ENCODE peak calls at places on chromosomes 16 and 17, in five cellular contexts. U is Peyer's patch, L is ascending aorta, I is brain microvascular endothelial cell, T is cardiac muscle cell. Z is an unnamed sample. For H3K36me3, the result is how much of the 10 kb centered on the place peaks cover.

GRCh38 chr16:1895068-1895467 is 23.1 kb upstream of the MEIOB start:
- DNase-seq in U (no peak), L (no peak), I (no peak), T (no peak), Z (no peak)

GRCh38 chr17:17693253-17693954 is 12.1 kb downstream of the RAI1 start:
- DNase-seq in U (no peak), L (no peak), I (no peak), T (peak), Z (peak)

GRCh38 chr17:42276359-42276608 is at the start of gene STAT5B:
- DNase-seq in U (peak), L (no peak), I (peak), T (no peak), Z (peak)

GRCh38 chr17:29240477-29240876 is 6.2 kb upstream of the CRYBA1 start:
- DNase-seq in U (no peak), L (no peak), I (no peak), T (no peak), Z (no peak)

GRCh38 chr16:72073831-72074230 is 10.8 kb downstream of the HPR start:
- DNase-seq in U (no peak), L (no peak), I (no peak), T (no peak), Z (no peak)

GRCh38 chr17:79919164-79919585 is 79.9 kb upstream of the CBX4 start:
- DNase-seq in U (no peak), L (peak), I (no peak), T (no peak), Z (no peak)

GRCh38 chr17:49210158-49211029 is at the start of the genes ABI3 and GNGT2:
- DNase-seq in U (peak), L (no peak), I (peak), T (no peak), Z (peak)

GRCh38 chr17:75836605-75837004 is 7.6 kb downstream of the UNC13D start:
- DNase-seq in U (no peak), L (no peak), I (no peak), T (no peak), Z (no peak)

DNA sequence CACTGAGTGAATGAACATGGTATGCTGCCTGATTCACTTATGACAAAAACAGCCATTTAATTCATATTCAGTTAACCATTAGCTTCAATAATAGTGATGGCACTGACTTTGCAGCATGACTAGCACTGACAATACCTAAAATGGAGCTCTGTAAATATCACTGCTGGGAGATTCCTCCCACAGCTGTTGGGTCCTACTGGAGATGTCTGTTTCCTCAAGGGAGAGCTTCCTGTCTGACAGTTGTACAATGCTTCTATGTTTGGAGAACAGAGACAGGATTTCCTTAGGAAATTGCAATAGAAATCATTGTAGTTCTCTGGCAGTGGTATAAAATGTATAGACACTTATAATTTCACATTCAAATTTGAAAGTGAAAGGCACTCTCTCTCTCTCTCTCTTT is 695.9 kb upstream of the CDH8 start:
- DNase-seq in U (no peak), L (no peak), I (no peak), T (no peak), Z (no peak)
- TF ChIP-seq CTCF in U (no peak), L (no peak), I (no peak), T (no peak), Z (no peak)

GRCh38 chr17:74478369-74479100 is 12.1 kb downstream of the CD300A start:
- DNase-seq in U (peak), L (no peak), I (no peak), T (no peak), Z (no peak)
- H3K4me3 ChIP-seq in U (no peak), L (no peak), I (no peak), T (no peak), Z (no peak)

GRCh38 chr17:10120749-10121148 is 77.7 kb downstream of the GAS7 start:
- DNase-seq in U (no peak), L (no peak), I (no peak), T (no peak), Z (no peak)

GRCh38 chr17:10117581-10118001 is 80.8 kb downstream of the GAS7 start:
- DNase-seq in U (peak), L (peak), I (no peak), T (no peak), Z (no peak)

GRCh38 chr17:10118788-10119130 is 79.6 kb downstream of the GAS7 start:
- DNase-seq in U (no peak), L (no peak), I (no peak), T (no peak), Z (no peak)

GRCh38 chr17:10120113-10120485 is 78.3 kb downstream of the GAS7 start:
- DNase-seq in U (no peak), L (no peak), I (no peak), T (no peak), Z (no peak)

GRCh38 chr17:10119203-10120112 is 78.9 kb downstream of the GAS7 start:
- DNase-seq in U (peak), L (no peak), I (no peak), T (peak), Z (no peak)
- H3K36me3 ChIP-seq in U (under half), L (under half), I (under half), T (under half), Z (under half)

DNA sequence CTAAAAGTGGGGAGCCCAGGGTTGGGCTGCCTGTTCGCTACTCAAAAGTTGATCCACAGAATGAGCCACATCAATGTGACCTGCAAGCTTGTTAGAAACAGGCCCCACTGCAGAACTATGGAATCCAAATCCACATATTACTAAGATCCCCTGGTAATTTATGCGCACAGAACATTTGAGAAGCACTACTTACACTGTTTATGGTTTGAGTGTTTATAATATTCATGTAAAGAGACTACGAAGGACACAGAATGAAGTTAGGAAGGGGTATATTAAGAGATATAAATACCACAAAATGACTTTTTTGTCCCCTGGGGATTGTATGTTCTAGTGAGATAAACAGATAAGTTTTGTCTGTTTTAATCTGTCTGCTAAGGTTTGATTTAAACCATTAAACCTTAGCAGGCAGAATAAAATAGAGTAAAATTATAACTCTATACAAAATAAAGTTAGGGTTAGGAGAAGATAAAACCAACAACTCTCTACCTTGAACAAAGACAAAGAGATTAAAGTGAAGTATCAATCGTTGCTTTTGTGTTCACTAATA is 666.9 kb upstream of the SOX9 start:
- DNase-seq in U (no peak), L (no peak), I (no peak), T (no peak), Z (no peak)
- TF ChIP-seq CTCF in U (no peak), L (no peak), I (no peak), T (no peak), Z (no peak)

GRCh38 chr17:43834106-43834505 is 1.2 kb upstream of the MPP3 start:
- DNase-seq in U (no peak), L (no peak), I (peak), T (no peak), Z (no peak)

GRCh38 chr17:43832976-43833829 is at the start of gene MPP3:
- DNase-seq in U (no peak), L (no peak), I (peak), T (peak), Z (no peak)

GRCh38 chr17:43831633-43832032 is 1.3 kb downstream of the MPP3 start:
- DNase-seq in U (no peak), L (no peak), I (no peak), T (peak), Z (no peak)

GRCh38 chr17:43830510-43831145 is 2.3 kb downstream of the MPP3 start:
- DNase-seq in U (no peak), L (no peak), I (no peak), T (no peak), Z (no peak)

DNA sequence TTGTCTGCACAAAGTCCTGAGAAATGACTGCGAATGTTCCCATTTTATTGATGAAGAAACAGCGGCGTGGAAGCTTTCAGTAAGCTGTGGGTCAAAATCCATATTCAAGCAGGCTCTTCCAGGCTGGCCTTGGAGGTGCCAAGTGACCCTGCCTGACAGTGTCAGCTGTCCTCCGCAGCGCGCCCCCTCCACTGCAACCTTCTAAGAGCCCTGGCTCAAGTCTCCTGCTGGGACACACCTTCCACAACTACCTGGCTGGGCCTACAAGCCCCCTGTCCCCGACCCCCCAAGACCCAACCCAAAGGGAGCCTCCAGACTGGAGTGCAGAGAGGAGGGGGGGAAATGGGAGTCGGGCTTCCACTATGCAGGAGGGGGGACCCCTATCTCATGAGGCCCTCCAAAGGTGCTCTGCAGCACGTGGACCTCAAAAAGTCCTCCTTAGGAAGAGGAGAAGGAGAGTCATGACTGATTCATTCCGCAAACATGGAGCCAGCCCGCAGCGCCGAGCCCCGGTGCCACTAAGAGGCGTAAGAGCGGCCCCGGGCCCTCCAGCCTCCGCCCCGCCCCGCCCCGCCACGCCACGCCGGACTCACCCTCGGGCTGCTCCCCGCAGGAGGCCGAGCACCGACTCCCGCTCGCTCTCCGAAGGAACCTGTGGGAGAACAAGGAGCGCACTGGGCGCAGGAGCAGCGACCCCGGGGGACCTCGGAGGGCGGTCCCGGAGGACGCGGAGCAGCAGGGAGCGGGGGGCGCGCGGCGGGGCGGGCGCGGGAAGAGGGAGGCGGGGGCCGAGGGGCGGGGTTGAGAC is 574 bp downstream of the MPP3 start:
- DNase-seq in U (no peak), L (no peak), I (peak), T (peak), Z (no peak)
- H3K4me3 ChIP-seq in U (peak), L (peak), I (peak), T (peak), Z (no peak)

GRCh38 chr16:58579587-58579986 is 50.0 kb downstream of the CNOT1 start:
- DNase-seq in U (no peak), L (no peak), I (no peak), T (no peak), Z (no peak)
- H3K36me3 ChIP-seq in U (half or more), L (half or more), I (half or more), T (half or more), Z (under half)

DNA sequence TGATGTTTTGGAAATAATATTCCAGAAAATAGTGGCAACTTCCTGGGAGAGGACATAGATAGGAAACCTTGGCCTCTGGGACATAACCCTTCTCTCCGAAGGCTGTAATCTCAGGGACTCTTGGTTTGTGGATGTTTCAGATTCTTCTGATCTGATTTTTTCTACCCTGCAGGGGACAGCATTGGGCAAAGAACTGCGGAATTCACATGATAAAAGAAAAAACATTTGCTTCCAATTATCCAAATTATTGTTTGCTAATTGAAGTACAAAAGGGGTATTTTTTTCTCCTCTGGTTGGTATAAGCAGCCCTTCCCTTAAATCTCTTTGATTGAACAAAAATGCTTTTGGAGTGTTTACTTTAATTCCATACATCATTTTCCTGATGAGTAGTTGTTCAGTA is 251.7 kb upstream of the IRX3 start:
- DNase-seq in U (no peak), L (no peak), I (no peak), T (no peak), Z (no peak)
- TF ChIP-seq CTCF in U (no peak), L (no peak), I (peak), T (no peak), Z (no peak)

GRCh38 chr17:8019665-8020064 is 17.2 kb downstream of the GUCY2D start:
- DNase-seq in U (no peak), L (no peak), I (no peak), T (no peak), Z (no peak)

GRCh38 chr17:8018436-8018835 is 16.0 kb downstream of the GUCY2D start:
- DNase-seq in U (no peak), L (no peak), I (no peak), T (no peak), Z (no peak)

GRCh38 chr17:8020251-8020650 is 17.8 kb downstream of the GUCY2D start:
- DNase-seq in U (no peak), L (no peak), I (no peak), T (no peak), Z (no peak)

GRCh38 chr17:8020776-8021564 is 17.9 kb upstream of the ALOX15B start:
- DNase-seq in U (no peak), L (no peak), I (no peak), T (no peak), Z (no peak)

DNA sequence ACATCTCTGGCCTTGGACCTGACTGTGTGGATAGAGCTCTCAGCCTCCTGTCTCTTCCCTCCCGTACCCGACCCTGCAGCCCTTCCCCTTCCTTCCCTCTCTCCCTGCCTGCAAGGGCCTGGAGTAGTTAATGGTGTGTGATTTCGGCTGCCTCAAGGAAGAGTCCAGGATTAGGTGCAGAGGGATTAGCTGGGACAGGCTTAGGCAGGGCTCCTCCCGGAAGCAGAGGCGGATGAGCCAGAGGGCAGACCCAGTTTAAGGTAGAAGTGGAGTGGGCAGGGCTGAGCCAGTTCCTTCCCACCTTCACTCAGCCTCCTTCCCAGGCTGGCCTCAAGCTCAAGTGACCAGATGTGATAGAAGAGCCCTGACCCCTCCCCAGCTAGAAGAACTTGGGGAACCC is 16.7 kb downstream of the GUCY2D start:
- DNase-seq in U (no peak), L (no peak), I (no peak), T (no peak), Z (no peak)
- H3K4me3 ChIP-seq in U (no peak), L (no peak), I (no peak), T (no peak), Z (no peak)